ENCODE peak calls at places on chromosomes 3 and 15, in seven cellular contexts. N is H9; M is effector CD4-positive, alpha-beta T cell; R is GDM1; A is activated naive CD8-positive, alpha-beta T cell treated with anti-CD3 and anti-CD28 coated beads, Interleukin-2, amount 50 U/mL, for 24 hours; Z is type B pancreatic cell; S is colonic mucosa. E is an unnamed sample.

GRCh38 chr3:185176756-185177359 is 24.0 kb upstream of the C3orf70 start:
- DNase-seq in N (peak), M (no peak), Z (no peak), A (peak), S (peak), R (no peak), E (peak)

GRCh38 chr3:459376-459710 is 262.8 kb downstream of the CHL1 start:
- DNase-seq in Z (no peak), S (no peak), R (no peak), N (no peak), A (no peak), M (no peak), E (no peak)

GRCh38 chr3:194871864-194872668 is 186.4 kb downstream of the FAM43A start:
- DNase-seq in Z (no peak), S (peak), A (no peak), M (no peak), R (no peak), N (no peak), E (no peak)

GRCh38 chr3:100230715-100231114 is 30.1 kb upstream of the TBC1D23 start:
- DNase-seq in A (no peak), R (no peak), M (no peak), S (no peak), N (no peak), Z (no peak), E (no peak)

GRCh38 chr3:128727996-128728395 is 2.0 kb downstream of the RAB7A start:
- DNase-seq in A (no peak), Z (no peak), M (no peak), N (no peak), S (no peak), R (no peak), E (no peak)

GRCh38 chr3:55203006-55203405 is 275.1 kb upstream of the LRTM1 start:
- DNase-seq in R (no peak), M (no peak), N (no peak), S (no peak), A (no peak), Z (no peak), E (no peak)

GRCh38 chr15:101372149-101372577 is 77.1 kb upstream of the SNRPA1 start:
- DNase-seq in A (no peak), S (peak), N (no peak), R (no peak), M (no peak), Z (no peak), E (no peak)

GRCh38 chr3:194197981-194198695 is 62.2 kb downstream of the HES1 start:
- DNase-seq in R (no peak), N (no peak), S (no peak), A (no peak), M (no peak), Z (no peak), E (no peak)

GRCh38 chr3:42159706-42160472 is 68.7 kb downstream of the TRAK1 start:
- DNase-seq in A (peak), N (peak), Z (no peak), S (peak), M (peak), R (no peak), E (peak)

GRCh38 chr15:52678036-52678467 is 1.1 kb downstream of the ATOSA start:
- DNase-seq in M (peak), N (peak), S (peak), R (peak), Z (no peak), A (peak), E (peak)

GRCh38 chr3:185317674-185318073 is 45.3 kb upstream of the MAP3K13 start:
- DNase-seq in S (no peak), N (no peak), Z (no peak), R (no peak), A (no peak), M (no peak), E (no peak)

GRCh38 chr15:32675474-32675873 is 34.0 kb downstream of the SCG5 start:
- DNase-seq in S (no peak), R (no peak), N (no peak), A (no peak), M (no peak), Z (no peak), E (no peak)

GRCh38 chr3:156412600-156412999 is 142.3 kb downstream of the SSR3 start:
- DNase-seq in N (no peak), Z (no peak), S (no peak), A (no peak), R (no peak), M (no peak), E (no peak)

GRCh38 chr3:138547342-138547975 is 46.6 kb downstream of the CEP70 start:
- DNase-seq in S (no peak), R (no peak), Z (no peak), M (no peak), N (no peak), A (no peak), E (no peak)

GRCh38 chr3:30611613-30612421 is 5.4 kb downstream of the TGFBR2 start:
- DNase-seq in Z (no peak), N (no peak), M (no peak), A (no peak), S (no peak), R (peak), E (no peak)

GRCh38 chr15:39792954-39793353 is 10.3 kb upstream of the FSIP1 start:
- DNase-seq in N (no peak), A (no peak), S (no peak), Z (no peak), M (no peak), R (no peak), E (no peak)

GRCh38 chr3:29144807-29145206 is 136.1 kb upstream of the RBMS3 start:
- DNase-seq in N (no peak), S (no peak), A (no peak), M (no peak), R (no peak), Z (no peak), E (no peak)

GRCh38 chr3:115363071-115363470 is 216.0 kb upstream of the ZBTB20 start:
- DNase-seq in A (no peak), M (no peak), Z (no peak), S (no peak), N (no peak), R (no peak), E (no peak)

GRCh38 chr15:71447328-71448250 is 332.3 kb downstream of the THSD4 start:
- DNase-seq in A (no peak), S (no peak), R (no peak), M (no peak), Z (no peak), N (peak), E (no peak)

E was measured in activated CD8-positive, alpha-beta T cell treated with anti-CD3 and anti-CD28 coated beads, Interleukin-2, amount 10 ng/mL, durations not matched to agents 7 days and 5 days.